ENCODE peak calls at places on chromosomes 2 and 18, in eight cellular contexts. G, E, V, Q, K, I, C and W are unnamed samples.
A peak's percentile ranks its signal among the peaks of the same experiment; 100 is the strongest.

GRCh38 chr2:172647439-172647838 is 88.2 kb upstream of the RAPGEF4 start:
- DNase-seq in E (no peak), Q (no peak), G (no peak), K (no peak), C (no peak), I (no peak), V (no peak), W (no peak)

GRCh38 chr2:1687254-1687653 is 57.1 kb downstream of the PXDN start:
- DNase-seq in Q (no peak), I (no peak), C (no peak), E (no peak), V (no peak), K (no peak), G (no peak), W (no peak)

GRCh38 chr2:185793532-185794073 is 55.0 kb downstream of the FSIP2 start:
- DNase-seq in G (no peak), V (no peak), E (no peak), I (no peak), Q (no peak), C (no peak), K (no peak), W (no peak)

GRCh38 chr2:71592181-71592711 is 138.9 kb downstream of the DYSF start:
- DNase-seq in C (no peak), G (no peak), K (no peak), E (no peak), V (no peak), Q (no peak), I (no peak), W (no peak)

GRCh38 chr18:54690198-54690597 is 99.2 kb downstream of the DYNAP start:
- DNase-seq in K (no peak), C (no peak), G (no peak), I (no peak), V (no peak), Q (no peak), E (no peak), W (no peak)

GRCh38 chr2:238128061-238129040 is 10.1 kb upstream of the KLHL30 start:
- DNase-seq in G (no peak), V (no peak), Q (no peak), C (no peak), I (no peak), K (peak; percentile 62), E (no peak), W (no peak)

GRCh38 chr18:10291568-10291981 is 162.9 kb upstream of the APCDD1 start:
- DNase-seq in V (no peak), G (no peak), Q (no peak), I (no peak), E (no peak), C (no peak), K (no peak), W (no peak)

GRCh38 chr2:233853883-233854240 is 473 bp downstream of the HJURP start:
- DNase-seq in G (no peak), I (no peak), C (no peak), E (no peak), K (no peak), Q (no peak), V (no peak), W (no peak)

GRCh38 chr18:63567276-63567675 is 19.9 kb upstream of the SERPINB13 start:
- DNase-seq in Q (no peak), V (no peak), C (no peak), I (no peak), K (no peak), E (no peak), G (no peak), W (no peak)

GRCh38 chr2:223941579-223942277 is 3.4 kb downstream of the WDFY1 start:
- DNase-seq in I (peak; percentile 50), G (no peak), E (peak; percentile 88), Q (no peak), V (peak; percentile 77), K (no peak), C (peak; percentile 26), W (no peak)

GRCh38 chr2:228048838-228049490 is 132.5 kb downstream of the SPHKAP start:
- DNase-seq in E (peak; percentile 52), C (peak; percentile 62), I (no peak), Q (peak; percentile 9), G (no peak), K (no peak), V (no peak), W (peak; percentile 27)

GRCh38 chr2:232891621-232892071 is 21.6 kb downstream of the SNORC start:
- DNase-seq in E (no peak), G (no peak), V (no peak), I (no peak), K (peak; percentile 27), C (no peak), Q (no peak), W (no peak)

GRCh38 chr18:47550611-47551010 is 299.2 kb upstream of the SKOR2 start:
- DNase-seq in E (no peak), Q (no peak), V (no peak), K (no peak), C (no peak), I (no peak), G (no peak), W (no peak)

GRCh38 chr18:46433121-46433826 is 223.7 kb downstream of the LOXHD1 start:
- DNase-seq in K (no peak), V (no peak), Q (no peak), G (no peak), E (no peak), C (no peak), I (no peak), W (no peak)

GRCh38 chr2:153213022-153213421 is 265.5 kb downstream of the RPRM start:
- DNase-seq in K (no peak), V (no peak), G (no peak), Q (no peak), E (no peak), I (no peak), C (no peak), W (no peak)

GRCh38 chr2:26605969-26606846 is 35.0 kb downstream of the CIB4 start:
- DNase-seq in K (no peak), V (no peak), I (no peak), E (no peak), Q (no peak), C (no peak), G (no peak), W (no peak)

GRCh38 chr2:217947341-217948316 is 55.2 kb downstream of the TNS1 start:
- DNase-seq in E (no peak), G (no peak), Q (no peak), V (no peak), I (no peak), K (no peak), C (no peak), W (peak; percentile 49)

GRCh38 chr2:171460537-171460936 is 26.5 kb downstream of the DCAF17 start:
- DNase-seq in E (no peak), I (no peak), Q (no peak), V (no peak), G (no peak), K (no peak), C (no peak), W (no peak)